ENCODE peak calls at places on chromosomes 7 and 10, in nine cellular contexts. J is prostate gland, U is ovary, T is transverse colon, F is breast epithelium, G is tibial nerve, X is stomach, M is Peyer's patch, E is adrenal gland. A is an unnamed sample.
A peak's percentile ranks its signal among the peaks of the same experiment; 100 is the strongest.

GRCh38 chr10:329361-330099 is 194.3 kb downstream of the ZMYND11 start:
- DNase-seq in J (peak; percentile 87), G (peak; percentile 83), X (peak; percentile 93), E (peak; percentile 92), U (peak; percentile 87), T (peak; percentile 90), M (peak; percentile 93), F (peak; percentile 86), A (peak; percentile 79)

GRCh38 chr7:44262031-44262430 is 61.3 kb downstream of the YKT6 start:
- DNase-seq in X (no peak), T (no peak), M (no peak), J (no peak), E (no peak), G (no peak), U (no peak), F (no peak), A (no peak)

GRCh38 chr10:34492081-34492480 is 323.0 kb downstream of the PARD3 start:
- DNase-seq in M (no peak), J (no peak), X (no peak), E (no peak), F (no peak), G (no peak), U (no peak), T (no peak), A (no peak)

GRCh38 chr10:36725581-36726520 is 399.5 kb upstream of the ANKRD30A start:
- DNase-seq in E (peak; percentile 49), M (no peak), T (no peak), J (no peak), X (no peak), U (no peak), F (no peak), G (no peak), A (peak; percentile 28)

GRCh38 chr7:116780966-116781365 is 81.4 kb upstream of the CAPZA2 start:
- DNase-seq in J (peak; percentile 55), U (no peak), M (no peak), G (no peak), E (no peak), X (peak; percentile 85), F (peak; percentile 61), T (peak; percentile 60), A (no peak)

GRCh38 chr7:12814107-12814506 is 126.7 kb downstream of the ARL4A start:
- DNase-seq in T (no peak), J (peak; percentile 8), M (no peak), X (no peak), U (no peak), G (no peak), E (no peak), F (no peak), A (no peak)

GRCh38 chr7:157276731-157277562 is 59.9 kb upstream of the DNAJB6 start:
- DNase-seq in G (no peak), E (peak; percentile 48), F (no peak), M (no peak), T (no peak), U (no peak), J (no peak), X (no peak), A (no peak)

GRCh38 chr7:5827755-5828154 is 46.3 kb upstream of the RNF216 start:
- DNase-seq in X (no peak), F (no peak), J (no peak), M (peak; percentile 59), E (no peak), T (peak; percentile 28), G (no peak), U (no peak), A (no peak)

GRCh38 chr10:5583525-5584175 is 58.9 kb downstream of the CALML3 start:
- DNase-seq in U (peak; percentile 56), G (no peak), X (peak; percentile 87), T (peak; percentile 79), E (no peak), M (peak; percentile 81), J (peak; percentile 76), F (peak; percentile 94), A (peak; percentile 55)

GRCh38 chr7:92904292-92905131 is 68.1 kb upstream of the CDK6 start:
- DNase-seq in J (no peak), M (no peak), U (no peak), E (no peak), X (peak; percentile 25), G (no peak), T (no peak), F (no peak), A (no peak)

GRCh38 chr10:15293862-15294835 is 76.9 kb downstream of the FAM171A1 start:
- DNase-seq in E (no peak), X (no peak), U (no peak), G (no peak), T (no peak), M (no peak), J (no peak), F (no peak), A (peak; percentile 43)

DNA sequence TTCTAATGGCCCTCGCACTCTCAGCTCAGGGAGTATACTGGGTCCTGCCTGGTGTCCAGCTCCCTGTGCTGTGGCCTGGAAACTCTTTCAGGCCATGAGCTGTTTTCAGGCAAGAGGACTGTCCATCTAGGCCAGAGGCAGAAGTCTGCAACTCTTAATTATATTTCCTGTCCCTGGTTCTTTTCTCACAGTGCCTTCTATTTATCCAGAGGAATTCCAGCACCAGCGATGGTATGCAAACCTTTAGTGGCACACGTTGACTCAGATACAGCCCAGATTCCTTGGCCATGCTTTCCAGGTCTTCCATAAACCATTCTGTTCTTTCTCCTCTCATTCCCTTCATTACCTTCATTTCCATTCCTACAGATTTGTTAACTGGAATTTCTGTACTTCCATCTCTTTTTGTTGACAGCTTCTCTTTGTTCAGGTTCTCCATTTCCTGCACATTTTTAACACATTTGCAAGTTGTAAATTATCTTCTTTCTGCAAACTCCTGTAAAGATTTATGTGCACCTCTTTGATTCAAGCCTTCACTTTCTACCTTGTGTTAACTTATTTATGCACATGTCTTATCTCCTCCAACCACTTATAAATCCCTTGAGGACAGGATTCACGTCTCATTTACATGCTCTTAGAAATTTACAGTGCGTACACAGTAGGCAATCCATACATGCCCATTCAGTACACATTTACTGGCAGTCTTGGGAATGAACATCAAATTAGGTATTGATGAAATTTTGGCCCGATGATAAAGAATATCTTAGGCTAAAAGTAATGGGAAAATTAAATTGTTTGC is 172.1 kb downstream of the CELF2 start:
- DNase-seq in T (no peak), U (no peak), M (no peak), X (no peak), J (no peak), G (no peak), F (no peak), E (no peak), A (no peak)
- H3K4me1 ChIP-seq in T (peaks cover 4% of the 10 kb centered on the region), U (no peaks in the 10 kb centered on the region), M (no peaks in the 10 kb centered on the region), X (peaks cover 59% of the 10 kb centered on the region), J (no peaks in the 10 kb centered on the region), G (peaks cover 60% of the 10 kb centered on the region), F (no peaks in the 10 kb centered on the region), E (no peaks in the 10 kb centered on the region), A (peaks cover 15% of the 10 kb centered on the region)

GRCh38 chr7:128265156-128265905 is 24.3 kb downstream of the LEP start:
- DNase-seq in U (no peak), F (no peak), T (no peak), X (no peak), G (no peak), E (no peak), J (no peak), M (no peak), A (no peak)

GRCh38 chr7:128262273-128263028 is 21.4 kb downstream of the LEP start:
- DNase-seq in X (no peak), M (no peak), T (no peak), F (no peak), E (no peak), U (no peak), G (no peak), J (no peak), A (no peak)

GRCh38 chr7:128265906-128266300 is 24.8 kb downstream of the LEP start:
- DNase-seq in G (no peak), F (no peak), X (no peak), E (no peak), M (no peak), T (no peak), U (no peak), J (no peak), A (no peak)

GRCh38 chr7:128264477-128264876 is 23.4 kb downstream of the LEP start:
- DNase-seq in F (no peak), G (no peak), J (no peak), E (no peak), T (peak; percentile 28), X (peak; percentile 72), U (no peak), M (no peak), A (no peak)

GRCh38 chr7:128263420-128263819 is 22.3 kb downstream of the LEP start:
- DNase-seq in J (no peak), U (no peak), M (no peak), F (no peak), G (no peak), X (no peak), E (no peak), T (no peak), A (no peak)
- H3K27ac ChIP-seq in J (no peak overlapping the region), U (no peak overlapping the region), M (no peak overlapping the region), F (no peak overlapping the region), G (no peak overlapping the region), X (no peak overlapping the region), E (no peak overlapping the region), T (no peak overlapping the region), A (no peak overlapping the region)

DNA sequence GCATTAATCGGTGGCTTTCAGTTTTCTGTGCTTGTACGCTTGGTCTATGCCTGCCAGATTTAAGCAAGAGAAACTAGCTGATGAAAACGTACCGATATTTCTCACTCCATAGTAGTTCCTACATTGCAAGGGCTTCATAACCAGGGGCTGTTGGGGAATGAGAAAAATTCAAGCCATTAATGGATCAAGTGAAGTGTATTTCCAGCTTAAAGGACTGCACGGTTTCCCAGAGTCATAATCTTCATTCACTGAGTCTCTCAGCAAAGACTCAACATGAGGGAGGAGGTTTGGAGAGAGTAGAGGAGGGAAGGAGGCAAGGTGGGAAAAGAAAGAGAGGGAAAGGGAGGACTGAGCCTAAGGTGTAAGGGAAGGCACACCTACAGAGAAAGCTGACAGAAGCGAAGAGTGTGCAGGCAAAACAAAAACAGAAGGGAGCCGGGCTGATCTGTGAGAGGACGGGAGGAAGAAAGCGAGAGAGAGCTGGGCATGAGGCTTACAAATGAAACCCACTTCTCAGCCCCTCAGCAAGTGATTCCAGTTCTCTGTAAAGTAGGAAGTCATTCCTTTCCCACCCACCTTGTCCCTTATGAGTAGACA is 622 bp downstream of the GIMAP2 start:
- DNase-seq in X (no peak), T (no peak), U (no peak), G (no peak), M (no peak), J (no peak), F (no peak), E (no peak), A (no peak)
- TF ChIP-seq POLR2A in X (no peak), T (no peak), U (no peak), G (no peak), M (no peak), J (no peak), F (no peak), E (no peak), A (no peak)

DNA sequence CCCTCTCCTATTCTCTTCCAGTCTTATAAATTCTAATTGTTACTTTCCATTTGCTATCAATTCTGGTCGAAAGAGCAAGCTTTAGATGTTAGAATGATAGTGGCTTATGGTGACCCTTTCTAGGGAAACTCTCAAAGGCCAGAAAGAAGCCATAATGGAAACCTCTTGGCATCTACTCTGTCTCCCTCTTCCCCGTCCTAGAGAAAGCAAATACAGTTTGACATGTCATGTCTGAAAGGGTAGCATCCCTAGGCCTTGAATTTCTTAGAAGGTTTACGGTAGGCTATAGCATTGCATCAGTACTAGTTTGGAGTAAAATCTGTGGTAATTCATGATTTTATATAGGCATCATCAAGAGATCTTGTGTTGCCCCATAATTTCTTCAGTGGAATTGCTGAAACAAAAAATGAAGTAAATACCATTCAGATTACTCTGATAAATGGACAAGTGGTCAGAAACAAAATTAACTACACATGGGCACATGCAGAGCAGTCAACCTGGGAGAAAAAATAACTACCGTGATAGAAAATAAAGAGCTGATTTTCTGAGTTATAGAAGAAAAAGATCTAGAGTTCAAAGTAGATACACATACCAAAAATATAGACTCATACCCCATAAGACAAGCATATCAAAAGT is 4.4 kb downstream of the PRKAR2B start:
- DNase-seq in J (no peak), M (no peak), G (no peak), E (no peak), X (no peak), U (no peak), T (no peak), F (no peak), A (no peak)
- H3K4me1 ChIP-seq in J (no peaks in the 10 kb centered on the region), M (no peaks in the 10 kb centered on the region), G (peaks cover 21% of the 10 kb centered on the region), E (peaks cover 19% of the 10 kb centered on the region), X (peaks cover 19% of the 10 kb centered on the region), U (peaks cover 2% of the 10 kb centered on the region), T (peaks cover 9% of the 10 kb centered on the region), F (peaks cover 4% of the 10 kb centered on the region), A (peaks cover 16% of the 10 kb centered on the region)